ENCODE peak calls at places on chromosome 16, in four cellular contexts. C is tibial artery, L is mesothelial cell of epicardium, P is GM10248. H is an unnamed sample.

GRCh38 chr16:75272097-75272548 is 20.7 kb upstream of the BCAR1 start:
- DNase-seq in C (no peak), L (no peak), P (peak), H (peak)

GRCh38 chr16:49543315-49543946 is 169.8 kb downstream of the C16orf78 start:
- DNase-seq in C (no peak), L (no peak), P (no peak), H (no peak)

GRCh38 chr16:8796469-8797363 is 723 bp downstream of the TMEM186 start:
- DNase-seq in C (no peak), L (no peak), P (no peak), H (no peak)

GRCh38 chr16:82684246-82684645 is 57.5 kb downstream of the CDH13 start:
- DNase-seq in C (no peak), L (no peak), P (no peak), H (no peak)

GRCh38 chr16:63789603-63790002 is 1332.3 kb downstream of the CDH11 start:
- DNase-seq in C (no peak), L (no peak), P (no peak), H (no peak)

GRCh38 chr16:54955757-54956156 is 25.1 kb downstream of the IRX5 start:
- DNase-seq in C (no peak), L (no peak), P (no peak), H (no peak)

GRCh38 chr16:53803998-53804397 is 100.0 kb downstream of the FTO start:
- DNase-seq in C (no peak), L (no peak), P (no peak), H (no peak)

GRCh38 chr16:4266372-4266771 is 6.5 kb downstream of the TFAP4 start:
- DNase-seq in C (no peak), L (no peak), P (no peak), H (no peak)

GRCh38 chr16:51181495-51181795 is 30.4 kb upstream of the SALL1 start:
- DNase-seq in C (no peak), L (no peak), P (no peak), H (no peak)

GRCh38 chr16:3101841-3102470 is 2.9 kb upstream of the ZSCAN10 start:
- DNase-seq in C (no peak), L (no peak), P (no peak), H (no peak)

GRCh38 chr16:17339764-17340541 is 130.8 kb downstream of the XYLT1 start:
- DNase-seq in C (peak), L (no peak), P (no peak), H (no peak)

GRCh38 chr16:66508261-66508913 is 41.5 kb downstream of the TK2 start:
- DNase-seq in C (peak), L (no peak), P (peak), H (peak)

GRCh38 chr16:11675561-11676511 is 7.6 kb downstream of the SNN start:
- DNase-seq in C (peak), L (no peak), P (no peak), H (no peak)

DNA sequence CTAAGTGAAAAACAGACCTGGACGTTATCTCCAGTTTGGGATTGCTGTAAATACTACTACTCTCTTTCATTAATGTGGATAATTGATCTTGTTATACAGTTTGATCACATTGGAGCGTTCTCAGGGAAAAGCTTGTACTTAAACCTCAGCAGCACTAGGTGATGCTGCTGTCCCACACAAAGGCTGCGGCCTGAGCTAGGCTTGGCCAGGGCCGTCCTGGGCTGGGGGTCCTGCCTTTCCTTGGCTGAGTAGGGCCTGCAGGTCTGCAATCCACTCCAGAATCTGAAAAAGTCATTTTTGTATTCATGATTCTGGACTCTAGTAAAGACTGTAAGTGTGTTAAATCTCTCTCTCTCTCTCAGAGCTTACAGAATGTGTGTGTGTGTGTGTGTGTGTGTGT is 23.7 kb upstream of the PMFBP1 start:
- DNase-seq in C (no peak), L (no peak), P (no peak), H (no peak)
- TF ChIP-seq CTCF in C (no peak), L (no peak), P (no peak), H (no peak)

GRCh38 chr16:67544844-67545664 is 16.4 kb downstream of the RIPOR1 start:
- DNase-seq in C (no peak), L (no peak), P (no peak), H (no peak)

GRCh38 chr16:67545665-67546024 is 16.7 kb upstream of the CTCF start:
- DNase-seq in C (no peak), L (no peak), P (no peak), H (no peak)

GRCh38 chr16:67543582-67543981 is 15.0 kb downstream of the RIPOR1 start:
- DNase-seq in C (no peak), L (no peak), P (no peak), H (no peak)

GRCh38 chr16:67543036-67543435 is 14.4 kb downstream of the RIPOR1 start:
- DNase-seq in C (peak), L (no peak), P (no peak), H (no peak)

DNA sequence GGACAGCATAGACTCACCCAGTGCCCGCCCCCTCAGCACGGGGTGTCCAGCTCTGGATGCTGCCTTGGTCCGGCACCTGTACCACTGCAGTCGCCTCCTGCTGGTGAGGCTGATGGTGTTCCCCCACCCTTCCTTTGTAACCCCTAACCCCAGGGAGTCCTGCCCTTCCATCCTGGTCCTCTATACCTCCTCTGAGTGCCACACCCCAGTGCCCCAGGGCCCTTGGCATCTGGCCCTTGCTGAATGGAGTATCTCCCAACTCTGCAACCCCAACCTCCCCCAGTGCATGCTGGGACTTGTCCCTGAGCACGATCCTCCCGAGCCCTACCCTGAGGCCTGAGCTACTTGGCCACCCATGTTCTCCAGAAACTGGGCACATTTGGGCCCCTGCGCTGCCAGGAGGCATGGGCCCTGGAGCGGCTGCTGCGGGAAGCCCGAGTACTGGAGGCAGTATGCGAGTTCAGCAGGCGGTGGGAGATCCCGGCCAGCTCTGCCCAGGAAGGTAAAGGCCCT is 15.8 kb downstream of the RIPOR1 start:
- DNase-seq in C (no peak), L (no peak), P (no peak), H (no peak)
- TF ChIP-seq CTCF in C (no peak), L (no peak), P (peak), H (peak)

GRCh38 chr16:88584676-88585075 is 14.5 kb downstream of the ZC3H18 start:
- DNase-seq in C (no peak), L (no peak), P (no peak), H (no peak)

GRCh38 chr16:88588148-88588547 is 17.9 kb downstream of the ZC3H18 start:
- DNase-seq in C (no peak), L (no peak), P (no peak), H (no peak)

GRCh38 chr16:88582912-88583575 is 12.8 kb downstream of the ZC3H18 start:
- DNase-seq in C (no peak), L (no peak), P (no peak), H (no peak)

GRCh38 chr16:88588754-88589153 is 18.6 kb downstream of the ZC3H18 start:
- DNase-seq in C (no peak), L (no peak), P (no peak), H (no peak)

DNA sequence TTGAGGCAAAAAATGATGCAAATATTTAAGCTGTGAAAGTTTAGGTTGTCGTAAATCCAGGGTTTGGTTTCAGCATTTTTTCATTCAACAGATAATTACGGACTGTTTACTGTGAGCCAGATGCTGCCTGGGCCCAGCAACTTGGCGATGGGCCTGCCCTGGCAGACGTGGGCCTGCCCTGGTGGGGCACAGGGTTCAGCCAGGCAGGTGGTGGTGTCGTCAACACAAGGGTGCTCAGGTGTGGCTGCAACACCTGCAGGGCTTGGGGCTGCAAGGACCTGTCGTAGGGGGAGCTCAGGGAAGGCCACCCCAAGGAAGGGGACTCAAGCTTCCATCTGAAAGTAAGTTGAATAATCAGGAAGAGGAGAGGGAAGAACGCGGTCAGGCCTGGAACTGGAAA is 15.1 kb downstream of the ZC3H18 start:
- DNase-seq in C (no peak), L (no peak), P (no peak), H (no peak)
- TF ChIP-seq CTCF in C (no peak), L (no peak), P (no peak), H (no peak)

GRCh38 chr16:47990676-47991075 is 165.1 kb downstream of the ABCC12 start:
- DNase-seq in C (no peak), L (no peak), P (no peak), H (no peak)

GRCh38 chr16:48000622-48001021 is 155.2 kb downstream of the ABCC12 start:
- DNase-seq in C (no peak), L (no peak), P (no peak), H (no peak)

GRCh38 chr16:47995354-47995753 is 160.4 kb downstream of the ABCC12 start:
- DNase-seq in C (no peak), L (no peak), P (no peak), H (no peak)
- TF ChIP-seq CTCF in C (no peak), L (no peak), P (no peak), H (no peak)

DNA sequence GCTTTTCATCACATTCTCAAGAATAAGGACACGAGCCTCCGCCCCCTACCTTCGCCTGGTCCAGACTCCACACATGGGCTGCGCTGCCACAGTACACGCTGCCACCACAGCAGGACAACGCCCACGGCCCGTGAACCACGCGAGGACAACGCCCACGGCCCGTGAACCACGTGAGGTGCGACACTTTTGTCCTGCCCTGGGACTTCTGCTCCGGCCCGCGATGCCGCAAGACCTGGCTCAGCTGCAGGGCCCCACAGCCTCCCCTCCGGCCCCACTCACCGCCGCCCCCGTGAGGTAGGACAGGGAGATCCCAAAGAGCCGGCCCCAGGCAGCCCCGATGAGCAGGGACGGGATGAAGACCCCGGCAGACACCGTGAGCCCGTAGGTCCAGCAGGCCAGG is 5.9 kb upstream of the CCDC154 start:
- DNase-seq in C (no peak), L (no peak), P (no peak), H (no peak)
- TF ChIP-seq CTCF in C (no peak), L (no peak), P (no peak), H (no peak)

DNA sequence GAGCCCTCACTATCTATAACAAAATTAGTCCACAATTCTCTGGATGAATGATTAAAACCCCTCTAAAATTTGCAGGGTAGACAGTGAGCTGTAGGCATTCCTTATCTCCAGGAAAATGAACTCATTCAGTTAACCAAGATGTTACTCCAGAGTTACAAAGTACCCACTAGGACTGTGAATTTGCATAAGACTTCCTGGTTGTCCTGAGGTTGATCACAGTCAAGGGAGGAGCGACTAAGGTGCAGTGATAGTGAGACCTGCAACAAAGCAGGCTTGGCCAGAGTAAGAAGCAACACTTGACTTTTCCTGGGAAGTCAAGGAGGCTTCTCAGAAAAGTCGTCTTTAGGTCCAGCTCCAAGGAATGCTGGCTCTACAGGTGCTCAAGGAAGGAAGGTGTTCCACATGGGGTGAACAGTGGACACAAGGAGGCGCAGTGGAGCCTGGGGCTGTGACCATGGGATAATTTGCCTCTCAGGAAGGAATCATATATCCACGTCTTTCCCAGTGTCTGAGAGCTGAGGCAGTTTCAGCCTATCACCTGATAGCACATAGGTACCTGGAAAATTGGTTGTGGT is 821.0 kb upstream of the EEF2KMT start:
- DNase-seq in C (no peak), L (no peak), P (no peak), H (no peak)
- TF ChIP-seq CTCF in C (no peak), L (no peak), P (no peak), H (no peak)

DNA sequence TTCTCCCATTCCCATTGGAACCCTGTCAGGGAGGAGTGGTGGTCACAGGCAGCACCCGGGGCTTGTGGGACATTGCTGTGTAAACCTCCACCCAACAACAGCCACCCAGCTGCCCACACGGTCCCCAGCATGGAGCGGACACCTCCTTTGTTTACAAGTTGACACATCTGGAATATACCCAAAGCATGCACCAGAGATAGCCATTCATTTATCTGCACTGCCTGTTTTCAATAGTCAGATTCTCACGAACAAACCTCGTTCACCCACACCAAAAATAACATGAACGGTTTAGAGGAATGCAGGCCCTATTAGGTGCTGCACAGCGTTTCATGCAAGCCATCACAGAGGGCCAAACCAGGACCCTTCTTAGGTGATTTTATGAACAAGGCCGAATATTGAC is 244.8 kb downstream of the FOXL1 start:
- DNase-seq in C (no peak), L (no peak), P (no peak), H (no peak)
- TF ChIP-seq CTCF in C (no peak), L (no peak), P (no peak), H (no peak)

DNA sequence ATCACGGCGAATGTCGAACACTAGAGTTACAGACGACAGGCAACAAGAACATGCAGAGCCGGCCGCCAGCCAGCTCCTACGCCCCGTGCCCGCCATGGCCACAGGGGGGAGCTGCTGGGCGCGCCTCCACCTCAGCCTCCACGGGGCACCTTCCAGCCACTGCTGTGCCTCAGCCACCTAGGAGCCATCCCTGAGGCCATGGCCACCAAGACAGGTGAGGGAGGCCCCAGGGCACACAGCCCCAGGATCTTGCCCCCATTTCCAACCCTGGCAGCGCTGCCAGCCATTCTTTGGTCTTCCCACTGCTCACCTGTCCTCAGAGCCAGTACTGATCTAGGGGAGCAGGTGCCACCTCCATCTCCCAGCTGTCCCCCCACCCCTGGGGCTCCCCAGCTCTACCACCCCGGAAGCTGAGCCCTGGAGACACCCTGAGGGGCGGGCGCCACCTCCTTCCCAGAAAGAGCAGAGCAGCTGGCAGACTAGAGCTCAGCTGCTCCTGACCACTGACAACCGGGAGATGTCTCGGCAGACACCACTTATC is 11.8 kb downstream of the GNPTG start:
- DNase-seq in C (no peak), L (peak), P (peak), H (peak)
- TF ChIP-seq CTCF in C (peak), L (peak), P (peak), H (peak)

GRCh38 chr16:84819644-84820304 is at the start of gene CRISPLD2:
- DNase-seq in C (peak), L (peak), P (peak), H (peak)
- TF ChIP-seq CTCF in C (no peak), L (no peak), P (no peak), H (no peak)

GRCh38 chr16:13780841-13781553 is 139.0 kb upstream of the ERCC4 start:
- DNase-seq in C (no peak), L (no peak), P (no peak), H (no peak)
- TF ChIP-seq CTCF in C (no peak), L (no peak), P (no peak), H (no peak)